ENCODE peak calls at places on chromosome 6, in eight cellular contexts. One of them, this sample, is unnamed.

GRCh38 chr6:148867851-148868250 is 121.0 kb downstream of the UST start:
- DNase-seq in AG04450: no peak
- DNase-seq in pancreas: no peak
- DNase-seq in foreskin fibroblast: peak
- DNase-seq in CD8-positive, alpha-beta T cell: no peak
- DNase-seq in cardiac muscle cell: no peak
- DNase-seq in HFFc6: peak
- DNase-seq in fibroblast of the aortic adventitia: no peak
- DNase-seq in this sample: no peak

GRCh38 chr6:72626126-72626525 is 4.3 kb downstream of the KCNQ5 start:
- DNase-seq in foreskin fibroblast: no peak
- DNase-seq in HFFc6: no peak
- DNase-seq in pancreas: no peak
- DNase-seq in cardiac muscle cell: no peak
- DNase-seq in CD8-positive, alpha-beta T cell: no peak
- DNase-seq in fibroblast of the aortic adventitia: no peak
- DNase-seq in AG04450: no peak
- DNase-seq in this sample: no peak

GRCh38 chr6:129312865-129313264 is 397.1 kb downstream of the ARHGAP18 start:
- DNase-seq in pancreas: no peak
- DNase-seq in HFFc6: peak
- DNase-seq in fibroblast of the aortic adventitia: peak
- DNase-seq in AG04450: no peak
- DNase-seq in cardiac muscle cell: peak
- DNase-seq in foreskin fibroblast: peak
- DNase-seq in CD8-positive, alpha-beta T cell: no peak
- DNase-seq in this sample: no peak

GRCh38 chr6:24710519-24711303 is 8.2 kb downstream of the C6orf62 start:
- DNase-seq in CD8-positive, alpha-beta T cell: no peak
- DNase-seq in cardiac muscle cell: no peak
- DNase-seq in AG04450: no peak
- DNase-seq in HFFc6: no peak
- DNase-seq in foreskin fibroblast: no peak
- DNase-seq in pancreas: no peak
- DNase-seq in fibroblast of the aortic adventitia: no peak
- DNase-seq in this sample: no peak

GRCh38 chr6:124487778-124488431 is 474.3 kb upstream of the RNF217 start:
- DNase-seq in foreskin fibroblast: no peak
- DNase-seq in HFFc6: no peak
- DNase-seq in pancreas: no peak
- DNase-seq in fibroblast of the aortic adventitia: no peak
- DNase-seq in AG04450: no peak
- DNase-seq in cardiac muscle cell: peak
- DNase-seq in CD8-positive, alpha-beta T cell: no peak
- DNase-seq in this sample: peak

GRCh38 chr6:88538130-88538706 is 372.1 kb upstream of the CNR1 start:
- DNase-seq in cardiac muscle cell: peak
- DNase-seq in HFFc6: no peak
- DNase-seq in CD8-positive, alpha-beta T cell: no peak
- DNase-seq in fibroblast of the aortic adventitia: no peak
- DNase-seq in foreskin fibroblast: no peak
- DNase-seq in pancreas: no peak
- DNase-seq in AG04450: no peak
- DNase-seq in this sample: no peak

GRCh38 chr6:24064106-24064505 is 61.9 kb upstream of the NRSN1 start:
- DNase-seq in fibroblast of the aortic adventitia: no peak
- DNase-seq in CD8-positive, alpha-beta T cell: no peak
- DNase-seq in pancreas: no peak
- DNase-seq in foreskin fibroblast: no peak
- DNase-seq in cardiac muscle cell: no peak
- DNase-seq in AG04450: no peak
- DNase-seq in HFFc6: no peak
- DNase-seq in this sample: no peak

GRCh38 chr6:22149081-22149480 is 147.8 kb downstream of the PRL start:
- DNase-seq in AG04450: no peak
- DNase-seq in foreskin fibroblast: no peak
- DNase-seq in cardiac muscle cell: no peak
- DNase-seq in HFFc6: no peak
- DNase-seq in pancreas: no peak
- DNase-seq in CD8-positive, alpha-beta T cell: no peak
- DNase-seq in fibroblast of the aortic adventitia: no peak
- DNase-seq in this sample: no peak

GRCh38 chr6:4313044-4313686 is 177.8 kb upstream of the ECI2 start:
- DNase-seq in pancreas: no peak
- DNase-seq in fibroblast of the aortic adventitia: peak
- DNase-seq in cardiac muscle cell: peak
- DNase-seq in CD8-positive, alpha-beta T cell: no peak
- DNase-seq in AG04450: peak
- DNase-seq in HFFc6: peak
- DNase-seq in foreskin fibroblast: peak
- DNase-seq in this sample: peak

GRCh38 chr6:31727717-31728671 is 1.1 kb downstream of the DDAH2 start:
- DNase-seq in AG04450: no peak
- DNase-seq in cardiac muscle cell: no peak
- DNase-seq in foreskin fibroblast: no peak
- DNase-seq in fibroblast of the aortic adventitia: peak
- DNase-seq in HFFc6: no peak
- DNase-seq in CD8-positive, alpha-beta T cell: no peak
- DNase-seq in pancreas: no peak
- DNase-seq in this sample: no peak

GRCh38 chr6:68559716-68560115 is 75.4 kb upstream of the ADGRB3 start:
- DNase-seq in AG04450: no peak
- DNase-seq in pancreas: no peak
- DNase-seq in CD8-positive, alpha-beta T cell: no peak
- DNase-seq in foreskin fibroblast: peak
- DNase-seq in fibroblast of the aortic adventitia: no peak
- DNase-seq in cardiac muscle cell: no peak
- DNase-seq in HFFc6: no peak
- DNase-seq in this sample: no peak

GRCh38 chr6:11245406-11245990 is 13.0 kb upstream of the NEDD9 start:
- DNase-seq in AG04450: no peak
- DNase-seq in HFFc6: no peak
- DNase-seq in pancreas: no peak
- DNase-seq in fibroblast of the aortic adventitia: peak
- DNase-seq in foreskin fibroblast: no peak
- DNase-seq in cardiac muscle cell: no peak
- DNase-seq in CD8-positive, alpha-beta T cell: no peak
- DNase-seq in this sample: no peak

GRCh38 chr6:13355043-13355945 is 27.0 kb upstream of the TBC1D7 start:
- DNase-seq in AG04450: peak
- DNase-seq in CD8-positive, alpha-beta T cell: no peak
- DNase-seq in HFFc6: peak
- DNase-seq in fibroblast of the aortic adventitia: peak
- DNase-seq in cardiac muscle cell: peak
- DNase-seq in foreskin fibroblast: peak
- DNase-seq in pancreas: no peak
- DNase-seq in this sample: peak

GRCh38 chr6:161236091-161236633 is 37.7 kb downstream of the AGPAT4 start:
- DNase-seq in cardiac muscle cell: no peak
- DNase-seq in AG04450: no peak
- DNase-seq in foreskin fibroblast: no peak
- DNase-seq in fibroblast of the aortic adventitia: no peak
- DNase-seq in HFFc6: no peak
- DNase-seq in pancreas: no peak
- DNase-seq in CD8-positive, alpha-beta T cell: no peak
- DNase-seq in this sample: no peak

GRCh38 chr6:93621400-93621799 is 202.0 kb upstream of the EPHA7 start:
- DNase-seq in CD8-positive, alpha-beta T cell: no peak
- DNase-seq in cardiac muscle cell: no peak
- DNase-seq in HFFc6: no peak
- DNase-seq in pancreas: no peak
- DNase-seq in foreskin fibroblast: no peak
- DNase-seq in fibroblast of the aortic adventitia: no peak
- DNase-seq in AG04450: no peak
- DNase-seq in this sample: no peak

GRCh38 chr6:1028744-1029143 is 283.2 kb upstream of the FOXQ1 start:
- DNase-seq in fibroblast of the aortic adventitia: no peak
- DNase-seq in foreskin fibroblast: no peak
- DNase-seq in HFFc6: no peak
- DNase-seq in AG04450: no peak
- DNase-seq in CD8-positive, alpha-beta T cell: no peak
- DNase-seq in cardiac muscle cell: no peak
- DNase-seq in pancreas: no peak
- DNase-seq in this sample: no peak

GRCh38 chr6:167767715-167768107 is 59.0 kb upstream of the AFDN start:
- DNase-seq in foreskin fibroblast: no peak
- DNase-seq in fibroblast of the aortic adventitia: no peak
- DNase-seq in CD8-positive, alpha-beta T cell: no peak
- DNase-seq in AG04450: no peak
- DNase-seq in cardiac muscle cell: no peak
- DNase-seq in HFFc6: no peak
- DNase-seq in pancreas: no peak
- DNase-seq in this sample: no peak

GRCh38 chr6:73375216-73375615 is 5.5 kb upstream of the OOEP start:
- DNase-seq in HFFc6: no peak
- DNase-seq in AG04450: no peak
- DNase-seq in CD8-positive, alpha-beta T cell: no peak
- DNase-seq in cardiac muscle cell: no peak
- DNase-seq in fibroblast of the aortic adventitia: no peak
- DNase-seq in foreskin fibroblast: no peak
- DNase-seq in pancreas: no peak
- DNase-seq in this sample: no peak

GRCh38 chr6:74249658-74250057 is 553.7 kb downstream of the CD109 start:
- DNase-seq in pancreas: no peak
- DNase-seq in CD8-positive, alpha-beta T cell: no peak
- DNase-seq in fibroblast of the aortic adventitia: no peak
- DNase-seq in foreskin fibroblast: peak
- DNase-seq in HFFc6: peak
- DNase-seq in AG04450: peak
- DNase-seq in cardiac muscle cell: peak
- DNase-seq in this sample: peak

DNA sequence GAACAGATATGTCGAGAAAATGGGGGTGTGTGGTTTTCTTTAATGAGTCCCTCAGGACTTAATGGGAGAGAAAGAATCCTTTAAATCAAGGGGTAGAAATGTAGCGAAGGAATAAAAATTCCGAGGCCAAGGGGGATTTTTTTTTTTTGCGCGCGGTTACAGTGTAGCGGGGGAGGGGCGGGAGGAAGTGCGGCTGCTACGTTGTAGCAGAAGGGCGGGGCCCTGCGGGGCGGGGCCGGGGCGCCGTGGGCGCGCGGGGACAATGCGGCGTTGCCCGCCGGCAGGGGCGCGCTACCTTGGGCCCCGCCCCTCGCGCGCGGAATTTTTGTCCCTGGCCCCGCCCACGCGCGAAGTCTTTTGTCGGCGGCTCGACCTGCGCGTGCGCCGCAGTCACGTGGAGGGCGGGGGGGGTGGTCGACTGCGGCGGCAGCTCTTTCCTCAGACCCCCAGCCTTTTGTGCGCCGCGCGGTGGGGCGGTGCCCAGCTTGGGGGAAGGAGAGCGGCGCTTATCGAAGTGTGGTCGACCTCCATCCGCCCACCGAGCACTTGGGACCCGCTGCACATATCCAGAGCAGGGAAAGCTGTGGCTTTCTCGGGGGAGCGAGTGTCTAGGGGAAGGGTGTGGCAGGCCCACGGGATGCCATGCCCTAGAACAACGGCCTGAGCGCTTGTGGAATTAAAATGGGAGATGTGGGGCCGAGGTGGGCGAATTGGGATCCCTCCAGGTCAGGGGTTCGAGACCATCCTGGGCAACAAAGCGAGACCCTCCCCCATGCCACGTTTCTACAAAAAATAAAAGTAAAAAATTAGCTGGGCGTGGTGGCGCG is 1.3 kb downstream of the TUBB start:
- DNase-seq in fibroblast of the aortic adventitia: peak
- DNase-seq in foreskin fibroblast: peak
- DNase-seq in HFFc6: peak
- DNase-seq in pancreas: peak
- DNase-seq in CD8-positive, alpha-beta T cell: peak
- DNase-seq in cardiac muscle cell: peak
- DNase-seq in AG04450: peak
- DNase-seq in this sample: no peak
- TF ChIP-seq CTCF in fibroblast of the aortic adventitia: peak
- TF ChIP-seq CTCF in foreskin fibroblast: peak
- TF ChIP-seq CTCF in HFFc6: peak
- TF ChIP-seq CTCF in pancreas: peak
- TF ChIP-seq CTCF in CD8-positive, alpha-beta T cell: peak
- TF ChIP-seq CTCF in cardiac muscle cell: peak
- TF ChIP-seq CTCF in AG04450: peak
- TF ChIP-seq CTCF in this sample: no peak

DNA sequence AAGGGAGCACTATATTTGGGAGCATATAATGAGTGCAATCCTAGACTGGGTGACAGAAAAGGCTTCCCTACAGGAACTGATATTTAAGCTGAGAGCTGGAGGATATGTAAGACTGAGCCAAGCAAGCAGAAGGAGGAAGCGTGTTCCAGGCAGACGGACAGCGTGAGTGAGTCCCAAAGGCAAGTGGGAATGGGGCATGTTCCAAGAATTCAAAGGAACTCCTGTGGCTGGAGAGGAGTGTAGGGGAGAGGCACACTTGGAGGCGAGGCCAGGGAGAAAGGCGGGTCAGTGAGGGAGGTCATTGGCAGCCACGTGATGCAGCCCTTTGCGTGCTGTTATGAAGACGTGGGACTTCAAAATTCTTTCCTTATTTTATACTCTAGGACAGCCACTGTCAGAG is 27.9 kb upstream of the SGK1 start:
- DNase-seq in fibroblast of the aortic adventitia: peak
- DNase-seq in CD8-positive, alpha-beta T cell: no peak
- DNase-seq in HFFc6: no peak
- DNase-seq in AG04450: no peak
- DNase-seq in pancreas: no peak
- DNase-seq in foreskin fibroblast: no peak
- DNase-seq in cardiac muscle cell: peak
- DNase-seq in this sample: no peak
- TF ChIP-seq CTCF in fibroblast of the aortic adventitia: no peak
- TF ChIP-seq CTCF in CD8-positive, alpha-beta T cell: no peak
- TF ChIP-seq CTCF in HFFc6: no peak
- TF ChIP-seq CTCF in AG04450: no peak
- TF ChIP-seq CTCF in pancreas: no peak
- TF ChIP-seq CTCF in foreskin fibroblast: no peak
- TF ChIP-seq CTCF in cardiac muscle cell: no peak
- TF ChIP-seq CTCF in this sample: no peak

GRCh38 chr6:158205220-158205944 is 37.2 kb downstream of the GTF2H5 start:
- DNase-seq in fibroblast of the aortic adventitia: no peak
- DNase-seq in pancreas: no peak
- DNase-seq in foreskin fibroblast: no peak
- DNase-seq in cardiac muscle cell: no peak
- DNase-seq in AG04450: no peak
- DNase-seq in CD8-positive, alpha-beta T cell: no peak
- DNase-seq in HFFc6: no peak
- DNase-seq in this sample: no peak
- TF ChIP-seq CTCF in fibroblast of the aortic adventitia: peak
- TF ChIP-seq CTCF in pancreas: peak
- TF ChIP-seq CTCF in foreskin fibroblast: peak
- TF ChIP-seq CTCF in cardiac muscle cell: peak
- TF ChIP-seq CTCF in AG04450: peak
- TF ChIP-seq CTCF in CD8-positive, alpha-beta T cell: no peak
- TF ChIP-seq CTCF in HFFc6: peak
- TF ChIP-seq CTCF in this sample: peak

DNA sequence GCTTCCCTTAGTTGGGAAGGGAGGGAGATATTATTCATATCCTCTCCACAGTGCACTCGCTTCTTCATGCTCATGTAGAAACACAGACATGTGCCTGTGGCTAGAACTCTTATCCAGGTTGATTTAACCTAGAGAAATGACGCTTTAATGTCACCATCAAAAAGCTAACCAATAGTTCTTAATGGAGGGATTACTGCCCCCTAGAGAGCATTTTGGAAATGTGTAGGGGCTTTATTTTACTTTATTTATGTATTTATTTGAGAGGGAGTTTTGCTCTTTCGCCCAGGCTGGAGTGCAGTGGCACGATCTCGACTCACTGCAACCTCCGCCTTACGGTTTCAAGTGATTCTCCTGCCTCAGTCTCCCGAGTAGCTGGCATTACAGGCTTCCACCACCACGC is 229.6 kb downstream of the SOD2 start:
- DNase-seq in CD8-positive, alpha-beta T cell: no peak
- DNase-seq in pancreas: no peak
- DNase-seq in cardiac muscle cell: peak
- DNase-seq in foreskin fibroblast: no peak
- DNase-seq in HFFc6: no peak
- DNase-seq in AG04450: no peak
- DNase-seq in fibroblast of the aortic adventitia: peak
- DNase-seq in this sample: no peak
- TF ChIP-seq CTCF in CD8-positive, alpha-beta T cell: no peak
- TF ChIP-seq CTCF in pancreas: no peak
- TF ChIP-seq CTCF in cardiac muscle cell: peak
- TF ChIP-seq CTCF in foreskin fibroblast: peak
- TF ChIP-seq CTCF in HFFc6: peak
- TF ChIP-seq CTCF in AG04450: no peak
- TF ChIP-seq CTCF in fibroblast of the aortic adventitia: peak
- TF ChIP-seq CTCF in this sample: no peak

This sample was measured in kidney epithelial cell.